ENCODE peak calls at places on chromosomes 11 and 22, in eight cellular contexts. One of them, this sample, is unnamed.

GRCh38 chr11:117488996-117489952 is 161.6 kb downstream of the CEP164 start:
- DNase-seq in stimulated activated naive B cell treated with anti-CD40 and anti-IgM and Interleukin-4, amounts not matched to agents 10 μg/mL and 1 μg/mL and 100 μg/mL, for 72 hours: no peak
- DNase-seq in astrocyte of the spinal cord: no peak
- DNase-seq in endodermal cell: no peak
- DNase-seq in HTR-8/SVneo: no peak
- DNase-seq in NCI-H748 treated with DMSO at 0.1 percent for 48 hours: no peak
- DNase-seq in aorta: no peak
- DNase-seq in posterior vena cava: no peak
- DNase-seq in this sample: no peak

GRCh38 chr22:17412232-17412631 is 43.0 kb downstream of the CECR2 start:
- DNase-seq in stimulated activated naive B cell treated with anti-CD40 and anti-IgM and Interleukin-4, amounts not matched to agents 10 μg/mL and 1 μg/mL and 100 μg/mL, for 72 hours: no peak
- DNase-seq in astrocyte of the spinal cord: no peak
- DNase-seq in endodermal cell: no peak
- DNase-seq in HTR-8/SVneo: no peak
- DNase-seq in NCI-H748 treated with DMSO at 0.1 percent for 48 hours: no peak
- DNase-seq in aorta: no peak
- DNase-seq in posterior vena cava: no peak
- DNase-seq in this sample: no peak

GRCh38 chr11:66188580-66188979 is 79.9 kb upstream of the RAB1B start:
- DNase-seq in stimulated activated naive B cell treated with anti-CD40 and anti-IgM and Interleukin-4, amounts not matched to agents 10 μg/mL and 1 μg/mL and 100 μg/mL, for 72 hours: no peak
- DNase-seq in astrocyte of the spinal cord: peak
- DNase-seq in endodermal cell: no peak
- DNase-seq in HTR-8/SVneo: peak
- DNase-seq in NCI-H748 treated with DMSO at 0.1 percent for 48 hours: no peak
- DNase-seq in aorta: no peak
- DNase-seq in posterior vena cava: no peak
- DNase-seq in this sample: peak

GRCh38 chr11:63523151-63523550 is 13.5 kb upstream of the PLAAT4 start:
- DNase-seq in stimulated activated naive B cell treated with anti-CD40 and anti-IgM and Interleukin-4, amounts not matched to agents 10 μg/mL and 1 μg/mL and 100 μg/mL, for 72 hours: no peak
- DNase-seq in astrocyte of the spinal cord: no peak
- DNase-seq in endodermal cell: no peak
- DNase-seq in HTR-8/SVneo: no peak
- DNase-seq in NCI-H748 treated with DMSO at 0.1 percent for 48 hours: no peak
- DNase-seq in aorta: no peak
- DNase-seq in posterior vena cava: no peak
- DNase-seq in this sample: no peak

GRCh38 chr11:130581631-130582030 is 133.2 kb downstream of the ADAMTS15 start:
- DNase-seq in stimulated activated naive B cell treated with anti-CD40 and anti-IgM and Interleukin-4, amounts not matched to agents 10 μg/mL and 1 μg/mL and 100 μg/mL, for 72 hours: no peak
- DNase-seq in astrocyte of the spinal cord: peak
- DNase-seq in endodermal cell: no peak
- DNase-seq in HTR-8/SVneo: no peak
- DNase-seq in NCI-H748 treated with DMSO at 0.1 percent for 48 hours: no peak
- DNase-seq in aorta: no peak
- DNase-seq in posterior vena cava: no peak
- DNase-seq in this sample: peak

GRCh38 chr22:22931557-22932270 is 44.1 kb downstream of the IGLL5 start:
- DNase-seq in stimulated activated naive B cell treated with anti-CD40 and anti-IgM and Interleukin-4, amounts not matched to agents 10 μg/mL and 1 μg/mL and 100 μg/mL, for 72 hours: peak
- DNase-seq in astrocyte of the spinal cord: no peak
- DNase-seq in endodermal cell: no peak
- DNase-seq in HTR-8/SVneo: no peak
- DNase-seq in NCI-H748 treated with DMSO at 0.1 percent for 48 hours: no peak
- DNase-seq in aorta: no peak
- DNase-seq in posterior vena cava: no peak
- DNase-seq in this sample: no peak

GRCh38 chr22:24985824-24986214 is 33.3 kb downstream of the KIAA1671 start:
- DNase-seq in stimulated activated naive B cell treated with anti-CD40 and anti-IgM and Interleukin-4, amounts not matched to agents 10 μg/mL and 1 μg/mL and 100 μg/mL, for 72 hours: no peak
- DNase-seq in astrocyte of the spinal cord: peak
- DNase-seq in endodermal cell: no peak
- DNase-seq in HTR-8/SVneo: peak
- DNase-seq in NCI-H748 treated with DMSO at 0.1 percent for 48 hours: no peak
- DNase-seq in aorta: no peak
- DNase-seq in posterior vena cava: no peak
- DNase-seq in this sample: peak

GRCh38 chr11:129643031-129643721 is 172.5 kb upstream of the TMEM45B start:
- DNase-seq in stimulated activated naive B cell treated with anti-CD40 and anti-IgM and Interleukin-4, amounts not matched to agents 10 μg/mL and 1 μg/mL and 100 μg/mL, for 72 hours: no peak
- DNase-seq in astrocyte of the spinal cord: peak
- DNase-seq in endodermal cell: no peak
- DNase-seq in HTR-8/SVneo: peak
- DNase-seq in NCI-H748 treated with DMSO at 0.1 percent for 48 hours: no peak
- DNase-seq in aorta: no peak
- DNase-seq in posterior vena cava: no peak
- DNase-seq in this sample: peak

GRCh38 chr11:57530215-57530595 is 349 bp downstream of the TIMM10 start:
- DNase-seq in stimulated activated naive B cell treated with anti-CD40 and anti-IgM and Interleukin-4, amounts not matched to agents 10 μg/mL and 1 μg/mL and 100 μg/mL, for 72 hours: no peak
- DNase-seq in astrocyte of the spinal cord: no peak
- DNase-seq in endodermal cell: no peak
- DNase-seq in HTR-8/SVneo: no peak
- DNase-seq in NCI-H748 treated with DMSO at 0.1 percent for 48 hours: no peak
- DNase-seq in aorta: peak
- DNase-seq in posterior vena cava: no peak
- DNase-seq in this sample: no peak

GRCh38 chr22:48581821-48582469 is 1245.7 kb downstream of the BRD1 start:
- DNase-seq in stimulated activated naive B cell treated with anti-CD40 and anti-IgM and Interleukin-4, amounts not matched to agents 10 μg/mL and 1 μg/mL and 100 μg/mL, for 72 hours: no peak
- DNase-seq in astrocyte of the spinal cord: no peak
- DNase-seq in endodermal cell: peak
- DNase-seq in HTR-8/SVneo: no peak
- DNase-seq in NCI-H748 treated with DMSO at 0.1 percent for 48 hours: no peak
- DNase-seq in aorta: no peak
- DNase-seq in posterior vena cava: no peak
- DNase-seq in this sample: no peak

GRCh38 chr22:19113429-19113828 is 8.8 kb downstream of the DGCR2 start:
- DNase-seq in stimulated activated naive B cell treated with anti-CD40 and anti-IgM and Interleukin-4, amounts not matched to agents 10 μg/mL and 1 μg/mL and 100 μg/mL, for 72 hours: no peak
- DNase-seq in astrocyte of the spinal cord: no peak
- DNase-seq in endodermal cell: no peak
- DNase-seq in HTR-8/SVneo: no peak
- DNase-seq in NCI-H748 treated with DMSO at 0.1 percent for 48 hours: no peak
- DNase-seq in aorta: peak
- DNase-seq in posterior vena cava: peak
- DNase-seq in this sample: no peak

GRCh38 chr11:19727246-19727645 is 14.6 kb downstream of the NAV2 start:
- DNase-seq in stimulated activated naive B cell treated with anti-CD40 and anti-IgM and Interleukin-4, amounts not matched to agents 10 μg/mL and 1 μg/mL and 100 μg/mL, for 72 hours: no peak
- DNase-seq in astrocyte of the spinal cord: peak
- DNase-seq in endodermal cell: no peak
- DNase-seq in HTR-8/SVneo: peak
- DNase-seq in NCI-H748 treated with DMSO at 0.1 percent for 48 hours: no peak
- DNase-seq in aorta: no peak
- DNase-seq in posterior vena cava: no peak
- DNase-seq in this sample: peak

GRCh38 chr22:22246706-22247105 is 2.1 kb downstream of the VPREB1 start:
- DNase-seq in stimulated activated naive B cell treated with anti-CD40 and anti-IgM and Interleukin-4, amounts not matched to agents 10 μg/mL and 1 μg/mL and 100 μg/mL, for 72 hours: no peak
- DNase-seq in astrocyte of the spinal cord: no peak
- DNase-seq in endodermal cell: no peak
- DNase-seq in HTR-8/SVneo: no peak
- DNase-seq in NCI-H748 treated with DMSO at 0.1 percent for 48 hours: no peak
- DNase-seq in aorta: no peak
- DNase-seq in posterior vena cava: no peak
- DNase-seq in this sample: no peak

GRCh38 chr22:41799486-41800347 is 762 bp upstream of the CCDC134 start:
- DNase-seq in stimulated activated naive B cell treated with anti-CD40 and anti-IgM and Interleukin-4, amounts not matched to agents 10 μg/mL and 1 μg/mL and 100 μg/mL, for 72 hours: peak
- DNase-seq in astrocyte of the spinal cord: peak
- DNase-seq in endodermal cell: peak
- DNase-seq in HTR-8/SVneo: no peak
- DNase-seq in NCI-H748 treated with DMSO at 0.1 percent for 48 hours: no peak
- DNase-seq in aorta: peak
- DNase-seq in posterior vena cava: no peak
- DNase-seq in this sample: peak

GRCh38 chr22:30305906-30306628 is 16.8 kb upstream of the CASTOR1 start:
- DNase-seq in stimulated activated naive B cell treated with anti-CD40 and anti-IgM and Interleukin-4, amounts not matched to agents 10 μg/mL and 1 μg/mL and 100 μg/mL, for 72 hours: no peak
- DNase-seq in astrocyte of the spinal cord: no peak
- DNase-seq in endodermal cell: no peak
- DNase-seq in HTR-8/SVneo: no peak
- DNase-seq in NCI-H748 treated with DMSO at 0.1 percent for 48 hours: no peak
- DNase-seq in aorta: no peak
- DNase-seq in posterior vena cava: no peak
- DNase-seq in this sample: no peak

GRCh38 chr11:46183819-46184218 is 62.6 kb upstream of the PHF21A start:
- DNase-seq in stimulated activated naive B cell treated with anti-CD40 and anti-IgM and Interleukin-4, amounts not matched to agents 10 μg/mL and 1 μg/mL and 100 μg/mL, for 72 hours: no peak
- DNase-seq in astrocyte of the spinal cord: peak
- DNase-seq in endodermal cell: no peak
- DNase-seq in HTR-8/SVneo: no peak
- DNase-seq in NCI-H748 treated with DMSO at 0.1 percent for 48 hours: no peak
- DNase-seq in aorta: no peak
- DNase-seq in posterior vena cava: no peak
- DNase-seq in this sample: peak

GRCh38 chr22:28630185-28630580 is 49.5 kb downstream of the TTC28 start:
- DNase-seq in stimulated activated naive B cell treated with anti-CD40 and anti-IgM and Interleukin-4, amounts not matched to agents 10 μg/mL and 1 μg/mL and 100 μg/mL, for 72 hours: no peak
- DNase-seq in astrocyte of the spinal cord: no peak
- DNase-seq in endodermal cell: no peak
- DNase-seq in HTR-8/SVneo: no peak
- DNase-seq in NCI-H748 treated with DMSO at 0.1 percent for 48 hours: no peak
- DNase-seq in aorta: no peak
- DNase-seq in posterior vena cava: no peak
- DNase-seq in this sample: no peak

GRCh38 chr22:42294034-42294985 is 23.9 kb upstream of the TCF20 start:
- DNase-seq in stimulated activated naive B cell treated with anti-CD40 and anti-IgM and Interleukin-4, amounts not matched to agents 10 μg/mL and 1 μg/mL and 100 μg/mL, for 72 hours: no peak
- DNase-seq in astrocyte of the spinal cord: peak
- DNase-seq in endodermal cell: peak
- DNase-seq in HTR-8/SVneo: peak
- DNase-seq in NCI-H748 treated with DMSO at 0.1 percent for 48 hours: peak
- DNase-seq in aorta: peak
- DNase-seq in posterior vena cava: no peak
- DNase-seq in this sample: peak